ENCODE peak calls at places on chromosomes 3 and 15, in ten cellular contexts. J, I, K, Z, B, M, N, O, W and U are unnamed samples.

GRCh38 chr3:94024385-94024784 is 4.0 kb downstream of the STX19 start:
- DNase-seq in J (no peak), I (no peak), K (no peak), Z (no peak), B (no peak), M (no peak), N (no peak), O (no peak), W (no peak), U (peak; percentile 48)

GRCh38 chr15:99566157-99566900 is 545 bp downstream of the MEF2A start:
- DNase-seq in J (no peak), I (peak; percentile 58), K (no peak), Z (peak; percentile 25), B (no peak), M (peak; percentile 13), N (no peak), O (no peak), W (peak; percentile 74), U (peak; percentile 66)

GRCh38 chr3:33060609-33061337 is 36.2 kb downstream of the GLB1 start:
- DNase-seq in J (no peak), I (no peak), K (peak; percentile 60), Z (no peak), B (no peak), M (peak; percentile 82), N (no peak), O (no peak), W (no peak), U (no peak)

GRCh38 chr15:60326824-60327654 is 70.7 kb downstream of the ANXA2 start:
- DNase-seq in J (no peak), I (peak; percentile 30), K (no peak), Z (no peak), B (no peak), M (peak; percentile 17), N (no peak), O (peak; percentile 64), W (no peak), U (no peak)

GRCh38 chr3:133943639-133944131 is 48.0 kb upstream of the RAB6B start:
- DNase-seq in J (no peak), I (no peak), K (no peak), Z (no peak), B (peak; percentile 75), M (no peak), N (peak; percentile 86), O (no peak), W (no peak), U (peak; percentile 51)

GRCh38 chr3:5298453-5298852 is 110.9 kb downstream of the EDEM1 start:
- DNase-seq in J (no peak), I (no peak), K (no peak), Z (no peak), B (no peak), M (no peak), N (no peak), O (no peak), W (no peak), U (no peak)

GRCh38 chr3:30644615-30645014 is 38.2 kb downstream of the TGFBR2 start:
- DNase-seq in J (no peak), I (no peak), K (peak; percentile 57), Z (peak; percentile 55), B (no peak), M (peak; percentile 71), N (no peak), O (no peak), W (no peak), U (no peak)

GRCh38 chr3:144197582-144197981 is 226.0 kb downstream of the DIPK2A start:
- DNase-seq in J (no peak), I (no peak), K (no peak), Z (no peak), B (no peak), M (no peak), N (no peak), O (no peak), W (no peak), U (no peak)

GRCh38 chr3:185215873-185216586 is 37.8 kb downstream of the EHHADH start:
- DNase-seq in J (no peak), I (no peak), K (no peak), Z (no peak), B (no peak), M (no peak), N (no peak), O (peak; percentile 33), W (no peak), U (no peak)

GRCh38 chr15:42921049-42921731 is 612 bp upstream of the TTBK2 start:
- DNase-seq in J (no peak), I (peak; percentile 11), K (peak; percentile 28), Z (peak; percentile 22), B (no peak), M (peak; percentile 30), N (no peak), O (no peak), W (no peak), U (peak; percentile 67)

GRCh38 chr15:40162552-40162951 is 1.7 kb downstream of the BUB1B start:
- DNase-seq in J (no peak), I (no peak), K (no peak), Z (no peak), B (no peak), M (no peak), N (no peak), O (no peak), W (no peak), U (no peak)

GRCh38 chr15:85616549-85616948 is 178.2 kb downstream of the KLHL25 start:
- DNase-seq in J (no peak), I (no peak), K (no peak), Z (no peak), B (no peak), M (no peak), N (no peak), O (no peak), W (no peak), U (no peak)

GRCh38 chr15:36347272-36347864 is 232.1 kb upstream of the CDIN1 start:
- DNase-seq in J (no peak), I (no peak), K (no peak), Z (no peak), B (no peak), M (no peak), N (no peak), O (no peak), W (no peak), U (no peak)

GRCh38 chr15:42050484-42051255 is 29.8 kb upstream of the PLA2G4E start:
- DNase-seq in J (no peak), I (no peak), K (no peak), Z (no peak), B (no peak), M (no peak), N (no peak), O (no peak), W (no peak), U (no peak)

GRCh38 chr3:50611464-50612233 is at the start of gene CISH:
- DNase-seq in J (peak; percentile 79), I (peak; percentile 98), K (peak; percentile 98), Z (peak; percentile 91), B (peak; percentile 66), M (peak; percentile 99), N (no peak), O (peak; percentile 73), W (peak; percentile 98), U (peak; percentile 92)

GRCh38 chr3:184685055-184685454 is 26.8 kb downstream of the MAGEF1 start:
- DNase-seq in J (no peak), I (no peak), K (no peak), Z (no peak), B (no peak), M (no peak), N (no peak), O (no peak), W (no peak), U (no peak)

GRCh38 chr3:45026957-45027356 is 854 bp downstream of the CLEC3B start:
- DNase-seq in J (no peak), I (no peak), K (no peak), Z (no peak), B (no peak), M (no peak), N (no peak), O (no peak), W (no peak), U (no peak)

GRCh38 chr3:66410976-66411375 is 89.8 kb downstream of the LRIG1 start:
- DNase-seq in J (no peak), I (no peak), K (no peak), Z (no peak), B (no peak), M (no peak), N (no peak), O (no peak), W (no peak), U (no peak)

GRCh38 chr3:49718419-49719213 is 868 bp downstream of the AMIGO3 start:
- DNase-seq in J (no peak), I (peak; percentile 41), K (no peak), Z (no peak), B (no peak), M (no peak), N (no peak), O (no peak), W (peak; percentile 49), U (no peak)

GRCh38 chr3:81684739-81685395 is 76.6 kb downstream of the GBE1 start:
- DNase-seq in J (no peak), I (no peak), K (no peak), Z (no peak), B (no peak), M (no peak), N (peak; percentile 72), O (no peak), W (no peak), U (no peak)

GRCh38 chr3:13780432-13781173 is 99.3 kb downstream of the WNT7A start:
- DNase-seq in J (no peak), I (no peak), K (no peak), Z (no peak), B (no peak), M (no peak), N (no peak), O (no peak), W (no peak), U (no peak)

GRCh38 chr15:41233367-41233771 is 2.3 kb downstream of the CHP1 start:
- DNase-seq in J (peak; percentile 1), I (no peak), K (no peak), Z (no peak), B (peak; percentile 24), M (no peak), N (peak; percentile 21), O (no peak), W (no peak), U (no peak)

GRCh38 chr3:152623286-152623685 is 211.6 kb upstream of the P2RY1 start:
- DNase-seq in J (no peak), I (no peak), K (no peak), Z (no peak), B (no peak), M (no peak), N (no peak), O (no peak), W (no peak), U (no peak)

GRCh38 chr3:124363451-124363850 is 366.8 kb upstream of the UMPS start:
- DNase-seq in J (no peak), I (no peak), K (no peak), Z (no peak), B (peak; percentile 16), M (no peak), N (no peak), O (peak; percentile 3), W (no peak), U (no peak)

GRCh38 chr3:154324919-154325318 is 632 bp upstream of the DHX36 start:
- DNase-seq in J (no peak), I (no peak), K (no peak), Z (no peak), B (no peak), M (no peak), N (no peak), O (no peak), W (no peak), U (no peak)

GRCh38 chr3:193911784-193912183 is 224.2 kb upstream of the HES1 start:
- DNase-seq in J (no peak), I (no peak), K (no peak), Z (no peak), B (no peak), M (no peak), N (no peak), O (no peak), W (no peak), U (no peak)

GRCh38 chr3:139227165-139227564 is 116.7 kb upstream of the MRPS22 start:
- DNase-seq in J (no peak), I (no peak), K (no peak), Z (no peak), B (no peak), M (no peak), N (no peak), O (no peak), W (no peak), U (no peak)

GRCh38 chr3:157667493-157667892 is 164.3 kb upstream of the VEPH1 start:
- DNase-seq in J (no peak), I (no peak), K (no peak), Z (no peak), B (no peak), M (no peak), N (no peak), O (no peak), W (no peak), U (no peak)